ENCODE peak calls at places on chromosome 21, in seven cellular contexts. I, H, B, Q, Y, L and G are unnamed samples.

GRCh38 chr21:33940846-33941245 is 25.2 kb upstream of the ATP5PO start:
- DNase-seq in I (no peak), H (no peak), B (no peak), Q (no peak), Y (no peak), L (no peak), G (no peak)

GRCh38 chr21:28294046-28294445 is 698.6 kb downstream of the LTN1 start:
- DNase-seq in I (no peak), H (no peak), B (no peak), Q (no peak), Y (no peak), L (no peak), G (no peak)

GRCh38 chr21:39874759-39875158 is 7.5 kb downstream of the PCP4 start:
- DNase-seq in I (no peak), H (no peak), B (no peak), Q (no peak), Y (no peak), L (no peak), G (no peak)

GRCh38 chr21:35354078-35354477 is 305.0 kb upstream of the RUNX1 start:
- DNase-seq in I (no peak), H (no peak), B (no peak), Q (no peak), Y (no peak), L (no peak), G (no peak)

GRCh38 chr21:43805275-43805800 is 16.0 kb downstream of the RRP1 start:
- DNase-seq in I (no peak), H (no peak), B (peak; percentile 85), Q (no peak), Y (no peak), L (no peak), G (no peak)

GRCh38 chr21:29953690-29954089 is 13.9 kb upstream of the GRIK1 start:
- DNase-seq in I (no peak), H (no peak), B (no peak), Q (no peak), Y (no peak), L (no peak), G (no peak)

GRCh38 chr21:34907783-34908423 is 141.2 kb downstream of the RUNX1 start:
- DNase-seq in I (no peak), H (no peak), B (no peak), Q (no peak), Y (no peak), L (no peak), G (no peak)

GRCh38 chr21:16084776-16085364 is 355.1 kb downstream of the USP25 start:
- DNase-seq in I (no peak), H (peak; percentile 37), B (no peak), Q (no peak), Y (peak; percentile 17), L (peak; percentile 79), G (no peak)

GRCh38 chr21:17550671-17551308 is 37.9 kb downstream of the CXADR start:
- DNase-seq in I (no peak), H (no peak), B (no peak), Q (no peak), Y (no peak), L (no peak), G (no peak)

GRCh38 chr21:17782051-17782450 is 37.1 kb downstream of the C21orf91 start:
- DNase-seq in I (no peak), H (no peak), B (no peak), Q (no peak), Y (no peak), L (no peak), G (no peak)

GRCh38 chr21:34073749-34074282 is 438 bp downstream of the MRPS6 start:
- DNase-seq in I (peak; percentile 74), H (peak; percentile 40), B (peak; percentile 62), Q (no peak), Y (no peak), L (peak; percentile 56), G (peak; percentile 44)

GRCh38 chr21:28309596-28309995 is 683.1 kb downstream of the LTN1 start:
- DNase-seq in I (no peak), H (no peak), B (no peak), Q (no peak), Y (no peak), L (no peak), G (no peak)

GRCh38 chr21:25080706-25081495 is 526.4 kb downstream of the MRPL39 start:
- DNase-seq in I (no peak), H (no peak), B (no peak), Q (no peak), Y (no peak), L (no peak), G (no peak)

GRCh38 chr21:46559291-46559983 is 45.4 kb downstream of the S100B start:
- DNase-seq in I (no peak), H (no peak), B (peak; percentile 60), Q (peak; percentile 73), Y (no peak), L (no peak), G (peak; percentile 75)

GRCh38 chr21:34133802-34134201 is 60.4 kb downstream of the MRPS6 start:
- DNase-seq in I (no peak), H (no peak), B (no peak), Q (no peak), Y (peak; percentile 39), L (no peak), G (no peak)

GRCh38 chr21:31772674-31773555 is 41.0 kb upstream of the SCAF4 start:
- DNase-seq in I (no peak), H (no peak), B (no peak), Q (no peak), Y (no peak), L (no peak), G (no peak)

GRCh38 chr21:25396135-25396711 is 211.1 kb downstream of the MRPL39 start:
- DNase-seq in I (no peak), H (no peak), B (no peak), Q (peak; percentile 18), Y (no peak), L (no peak), G (no peak)

GRCh38 chr21:25350056-25350455 is 257.2 kb downstream of the MRPL39 start:
- DNase-seq in I (peak; percentile 12), H (no peak), B (no peak), Q (no peak), Y (peak; percentile 56), L (no peak), G (no peak)

GRCh38 chr21:35850029-35850428 is 210.3 kb downstream of the SETD4 start:
- DNase-seq in I (no peak), H (no peak), B (no peak), Q (no peak), Y (no peak), L (no peak), G (no peak)

GRCh38 chr21:35578350-35578782 is 482.0 kb downstream of the SETD4 start:
- DNase-seq in I (no peak), H (no peak), B (no peak), Q (no peak), Y (no peak), L (no peak), G (no peak)

GRCh38 chr21:46606427-46606813 is 1.5 kb upstream of the S100B start:
- DNase-seq in I (no peak), H (no peak), B (no peak), Q (no peak), Y (no peak), L (no peak), G (no peak)

GRCh38 chr21:30340714-30341573 is 3.5 kb upstream of the KRTAP27-1 start:
- DNase-seq in I (peak; percentile 56), H (peak; percentile 25), B (peak; percentile 75), Q (no peak), Y (peak; percentile 53), L (peak; percentile 13), G (no peak)

GRCh38 chr21:35256468-35256988 is 207.4 kb upstream of the RUNX1 start:
- DNase-seq in I (peak; percentile 94), H (peak; percentile 94), B (peak; percentile 83), Q (no peak), Y (no peak), L (peak; percentile 91), G (no peak)

GRCh38 chr21:30634906-30635305 is at the start of gene KRTAP20-2:
- DNase-seq in I (no peak), H (no peak), B (no peak), Q (no peak), Y (no peak), L (no peak), G (no peak)

GRCh38 chr21:29299046-29299905 is 554 bp downstream of the BACH1 start:
- DNase-seq in I (peak; percentile 90), H (peak; percentile 78), B (peak; percentile 83), Q (peak; percentile 65), Y (no peak), L (peak; percentile 77), G (peak; percentile 52)

GRCh38 chr21:39726133-39726532 is 18.9 kb upstream of the IGSF5 start:
- DNase-seq in I (no peak), H (no peak), B (no peak), Q (no peak), Y (no peak), L (no peak), G (no peak)

GRCh38 chr21:41090981-41091380 is 77.0 kb upstream of the BACE2 start:
- DNase-seq in I (no peak), H (no peak), B (no peak), Q (no peak), Y (no peak), L (no peak), G (no peak)
- H3K27me3 ChIP-seq in I (no peaks in the 10 kb centered on the region), H (no peaks in the 10 kb centered on the region), B (no peaks in the 10 kb centered on the region), Q (no peaks in the 10 kb centered on the region), Y (no peaks in the 10 kb centered on the region), L (peaks cover 7% of the 10 kb centered on the region), G (no peaks in the 10 kb centered on the region)

GRCh38 chr21:26487981-26488480 is 85.1 kb downstream of the CYYR1 start:
- DNase-seq in I (no peak), H (no peak), B (no peak), Q (no peak), Y (no peak), L (no peak), G (no peak)
- H3K9me3 ChIP-seq in I (no peaks in the 10 kb centered on the region), H (no peaks in the 10 kb centered on the region), B (no peaks in the 10 kb centered on the region), Q (no peaks in the 10 kb centered on the region), Y (no peaks in the 10 kb centered on the region), L (no peaks in the 10 kb centered on the region), G (no peaks in the 10 kb centered on the region)

GRCh38 chr21:38311765-38312164 is 55.0 kb downstream of the KCNJ15 start:
- DNase-seq in I (no peak), H (no peak), B (no peak), Q (no peak), Y (no peak), L (no peak), G (no peak)

GRCh38 chr21:38308785-38309119 is 52.0 kb downstream of the KCNJ15 start:
- DNase-seq in I (no peak), H (no peak), B (no peak), Q (no peak), Y (no peak), L (no peak), G (no peak)

GRCh38 chr21:38310619-38311018 is 53.8 kb downstream of the KCNJ15 start:
- DNase-seq in I (no peak), H (no peak), B (no peak), Q (no peak), Y (no peak), L (no peak), G (no peak)

GRCh38 chr21:38312822-38313221 is 56.0 kb downstream of the KCNJ15 start:
- DNase-seq in I (no peak), H (no peak), B (no peak), Q (no peak), Y (no peak), L (no peak), G (no peak)

GRCh38 chr21:38311091-38311490 is 54.3 kb downstream of the KCNJ15 start:
- DNase-seq in I (no peak), H (no peak), B (no peak), Q (no peak), Y (peak; percentile 23), L (no peak), G (no peak)
- H3K27ac ChIP-seq in I (no peak overlapping the region), H (no peak overlapping the region), B (no peak overlapping the region), Q (no peak overlapping the region), Y (no peak overlapping the region), L (no peak overlapping the region), G (no peak overlapping the region)

GRCh38 chr21:42749226-42749625 is 95.8 kb downstream of the PDE9A start:
- DNase-seq in I (no peak), H (no peak), B (no peak), Q (no peak), Y (no peak), L (no peak), G (no peak)
- H3K27me3 ChIP-seq in I (no peaks in the 10 kb centered on the region), H (no peaks in the 10 kb centered on the region), B (no peaks in the 10 kb centered on the region), Q (no peaks in the 10 kb centered on the region), Y (no peaks in the 10 kb centered on the region), L (no peaks in the 10 kb centered on the region), G (no peaks in the 10 kb centered on the region)